ENCODE peak calls at places on chromosomes 16 and 17, in ten cellular contexts. G is stomach, F is HCT116, Q is endothelial cell of umbilical vein, M is heart left ventricle, I is sigmoid colon, T is breast epithelium, Y is body of pancreas, J is IMR-90, L is tibial nerve. B is an unnamed sample. For H3K36me3 and H3K4me1, the result is how much of the 10 kb centered on the place peaks cover.

GRCh38 chr17:3916825-3917224 is 560 bp upstream of the P2RX1 start:
- DNase-seq in T (no peak), G (no peak), L (no peak), Y (no peak), J (no peak), I (no peak), Q (no peak), M (no peak), F (no peak), B (no peak)

GRCh38 chr16:89096768-89097527 is 3.3 kb downstream of the ACSF3 start:
- DNase-seq in F (no peak), L (no peak), Q (no peak), I (no peak), M (no peak), J (peak), Y (no peak), T (no peak), G (no peak), B (no peak)

GRCh38 chr17:43665038-43665386 is 3.3 kb upstream of the MEOX1 start:
- DNase-seq in J (no peak), F (no peak), L (no peak), Y (no peak), I (no peak), M (peak), T (no peak), G (no peak), Q (no peak), B (no peak)

GRCh38 chr17:38728290-38728831 is 1.8 kb upstream of the CISD3 start:
- DNase-seq in G (no peak), M (no peak), T (no peak), F (no peak), I (no peak), Y (no peak), L (no peak), J (no peak), Q (no peak), B (no peak)

GRCh38 chr16:28257256-28257655 is 35.1 kb upstream of the SBK1 start:
- DNase-seq in Q (no peak), T (no peak), G (no peak), J (no peak), Y (no peak), I (no peak), F (no peak), M (no peak), L (no peak), B (no peak)

GRCh38 chr16:46748775-46749705 is 896 bp upstream of the MYLK3 start:
- DNase-seq in M (peak), T (no peak), F (no peak), J (no peak), I (peak), Q (no peak), L (no peak), G (no peak), Y (no peak), B (no peak)

GRCh38 chr16:84795338-84796053 is 24.3 kb upstream of the CRISPLD2 start:
- DNase-seq in I (peak), Q (peak), G (peak), L (peak), M (peak), F (no peak), J (peak), T (no peak), Y (peak), B (no peak)

GRCh38 chr17:50638851-50639767 is 4.4 kb downstream of the ABCC3 start:
- DNase-seq in M (peak), F (peak), G (peak), Y (peak), T (peak), J (peak), L (peak), I (peak), Q (peak), B (peak)

GRCh38 chr17:79515646-79516604 is 94.9 kb downstream of the RBFOX3 start:
- DNase-seq in T (no peak), Y (no peak), Q (no peak), F (no peak), L (no peak), G (no peak), M (no peak), I (no peak), J (peak), B (no peak)

GRCh38 chr17:39231587-39232551 is 6.1 kb upstream of the STAC2 start:
- DNase-seq in J (peak), G (peak), Y (peak), L (no peak), I (peak), T (no peak), Q (peak), F (no peak), M (no peak), B (no peak)

GRCh38 chr17:39173539-39174274 is 7.7 kb upstream of the ARL5C start:
- DNase-seq in T (no peak), Y (no peak), I (no peak), F (no peak), Q (no peak), G (no peak), L (no peak), J (no peak), M (no peak), B (no peak)

GRCh38 chr16:10926867-10927266 is 15.4 kb downstream of the DEXI start:
- DNase-seq in F (no peak), Y (no peak), J (no peak), T (no peak), L (no peak), I (no peak), G (no peak), M (no peak), Q (no peak), B (no peak)

GRCh38 chr16:10929853-10930754 is 12.2 kb downstream of the DEXI start:
- DNase-seq in T (no peak), L (no peak), F (no peak), Y (no peak), Q (no peak), M (no peak), I (no peak), G (no peak), J (no peak), B (no peak)

GRCh38 chr16:10930755-10931093 is 11.5 kb downstream of the DEXI start:
- DNase-seq in Q (no peak), G (no peak), T (no peak), Y (no peak), M (no peak), L (no peak), J (no peak), F (no peak), I (no peak), B (no peak)

GRCh38 chr16:10926094-10926493 is 16.2 kb downstream of the DEXI start:
- DNase-seq in I (no peak), Q (no peak), L (no peak), G (no peak), F (no peak), M (no peak), T (no peak), Y (no peak), J (no peak), B (no peak)

GRCh38 chr16:10927497-10928112 is 14.7 kb downstream of the DEXI start:
- DNase-seq in F (no peak), Y (no peak), J (no peak), T (no peak), M (no peak), I (no peak), L (no peak), Q (no peak), G (no peak), B (no peak)
- H3K36me3 ChIP-seq in F (under half), Y (under half), J (under half), T (under half), M (half or more), I (half or more), L (half or more), Q (under half), G (under half), B (half or more)

GRCh38 chr16:9297437-9298113 is 206.1 kb downstream of the HAPSTR1 start:
- DNase-seq in M (peak), J (no peak), I (peak), G (peak), Y (no peak), T (no peak), L (no peak), Q (peak), F (peak), B (no peak)

GRCh38 chr16:9300252-9300651 is 208.8 kb downstream of the HAPSTR1 start:
- DNase-seq in J (no peak), T (no peak), Q (no peak), L (no peak), I (no peak), F (no peak), Y (no peak), G (no peak), M (no peak), B (no peak)

GRCh38 chr16:9302102-9302501 is 210.7 kb downstream of the HAPSTR1 start:
- DNase-seq in L (no peak), Q (no peak), M (no peak), F (no peak), T (no peak), G (no peak), I (no peak), J (no peak), Y (peak), B (no peak)

DNA sequence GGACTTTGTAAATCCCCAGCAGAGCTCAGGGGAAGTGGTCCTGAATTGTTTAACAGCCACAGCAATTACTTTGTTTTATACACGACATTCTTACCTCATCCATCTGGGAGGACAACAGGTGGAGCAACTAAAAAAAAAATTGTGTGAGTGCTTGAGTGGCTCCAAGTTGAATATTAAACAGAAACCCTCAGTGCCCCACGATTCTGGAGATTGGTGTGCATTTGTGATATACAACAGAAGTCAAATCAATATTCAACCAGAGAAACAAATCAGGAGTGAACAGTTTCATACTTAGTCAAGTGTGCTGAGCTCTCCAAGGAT is 204.8 kb downstream of the HAPSTR1 start:
- DNase-seq in G (no peak), J (no peak), Q (no peak), F (no peak), M (no peak), Y (peak), I (no peak), L (no peak), T (no peak), B (no peak)
- TF ChIP-seq POLR2A in G (no peak), J (no peak), Q (no peak), F (no peak), M (no peak), Y (peak), I (no peak), L (no peak), T (no peak), B (no peak)

GRCh38 chr17:14318109-14318905 is 17.4 kb downstream of the HS3ST3B1 start:
- DNase-seq in Q (no peak), L (no peak), M (no peak), I (no peak), G (no peak), Y (no peak), J (no peak), T (no peak), F (no peak), B (no peak)
- H3K4me1 ChIP-seq in Q (under half), L (under half), M (under half), I (under half), G (under half), Y (under half), J (under half), T (under half), F (under half), B (under half)

GRCh38 chr16:8342276-8342675 is 248.0 kb downstream of the TMEM114 start:
- DNase-seq in I (no peak), Y (peak), F (no peak), Q (no peak), J (no peak), G (no peak), L (no peak), M (no peak), T (no peak), B (no peak)
- H3K36me3 ChIP-seq in I (under half), Y (under half), F (under half), Q (under half), J (under half), G (under half), L (under half), M (under half), T (under half), B (under half)

GRCh38 chr17:12301551-12301950 is 280.9 kb downstream of the MAP2K4 start:
- DNase-seq in I (no peak), Y (no peak), F (no peak), L (no peak), Q (no peak), J (no peak), T (no peak), G (no peak), M (no peak), B (no peak)

DNA sequence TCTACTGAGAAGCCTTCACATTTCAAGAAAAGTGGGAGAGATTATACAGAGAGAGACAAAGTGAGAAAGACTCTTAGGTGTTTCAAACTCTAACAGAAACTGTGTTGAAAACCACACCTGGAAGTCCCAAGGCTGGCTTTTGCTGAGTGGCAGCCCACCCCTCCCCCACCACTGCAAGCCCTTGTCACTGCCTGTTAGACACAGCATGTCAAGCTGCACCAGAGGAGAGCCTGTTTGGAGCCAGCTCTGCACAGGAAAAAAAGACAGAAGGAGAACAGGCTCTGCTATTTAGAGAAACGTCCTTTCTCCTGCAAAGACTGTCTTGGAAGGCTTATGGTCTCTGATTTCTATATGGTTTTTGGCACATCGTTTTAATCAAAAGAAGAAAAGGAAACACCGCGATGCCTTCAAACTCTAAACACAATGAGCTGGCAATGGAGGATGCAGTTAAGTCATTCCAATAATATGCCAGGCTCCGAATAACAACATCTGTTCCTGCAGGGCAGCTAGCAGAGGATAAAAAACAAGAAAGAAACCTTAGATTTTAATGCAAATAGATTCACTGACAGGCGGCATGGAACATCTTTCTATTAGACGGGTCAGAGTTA is 275.5 kb downstream of the MAP2K4 start:
- DNase-seq in L (no peak), J (peak), G (no peak), F (no peak), T (no peak), Q (peak), Y (no peak), I (no peak), M (peak), B (no peak)
- TF ChIP-seq POLR2A in L (no peak), J (no peak), G (no peak), F (no peak), T (no peak), Q (no peak), Y (no peak), I (no peak), M (no peak), B (no peak)

DNA sequence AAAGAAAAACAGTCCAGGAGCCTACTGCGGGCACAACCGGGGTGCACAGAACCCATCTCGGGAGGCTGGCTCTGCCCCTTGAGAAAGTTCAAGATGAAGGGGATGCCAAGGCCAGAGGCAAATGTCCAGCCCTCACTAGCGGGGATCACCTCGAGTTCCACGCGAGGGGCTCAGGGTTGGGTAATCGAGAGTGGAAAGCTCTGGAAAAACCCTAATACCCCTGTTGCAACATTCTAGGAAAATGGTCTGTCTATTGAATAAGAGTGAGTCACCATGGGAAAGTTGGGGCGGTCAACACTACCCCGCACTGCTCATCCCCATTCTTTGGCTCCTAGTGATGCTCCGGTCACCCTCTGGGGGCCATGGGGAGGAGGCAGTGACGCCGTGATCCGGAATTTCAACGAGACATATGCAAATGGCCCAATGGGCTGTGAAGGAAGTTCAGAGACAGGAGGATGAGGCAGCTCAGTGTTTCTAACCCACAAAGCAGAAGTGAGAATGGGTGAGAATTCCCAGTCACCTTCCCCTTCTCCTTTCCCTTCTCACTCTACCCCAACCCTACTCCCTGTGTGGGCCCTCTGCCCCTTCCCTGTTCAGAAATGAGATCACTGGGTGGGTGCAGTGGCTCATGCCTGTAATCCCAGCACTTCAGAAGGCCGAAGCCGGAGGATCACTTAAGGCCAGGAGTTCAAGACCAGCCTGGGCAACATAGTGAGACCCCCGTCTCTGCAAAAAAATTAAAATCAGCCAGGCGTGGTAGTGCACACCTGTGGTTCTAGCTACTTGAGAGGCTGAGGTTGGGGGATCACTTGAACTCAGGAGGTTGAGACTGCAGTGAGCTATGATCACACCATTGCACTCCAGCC is 22.4 kb downstream of the SOCS3 start:
- DNase-seq in J (peak), I (peak), M (no peak), T (no peak), Q (no peak), L (no peak), F (no peak), G (no peak), Y (peak), B (no peak)
- H3K4me1 ChIP-seq in J (under half), I (under half), M (under half), T (under half), Q (under half), L (under half), F (half or more), G (under half), Y (under half), B (under half)

DNA sequence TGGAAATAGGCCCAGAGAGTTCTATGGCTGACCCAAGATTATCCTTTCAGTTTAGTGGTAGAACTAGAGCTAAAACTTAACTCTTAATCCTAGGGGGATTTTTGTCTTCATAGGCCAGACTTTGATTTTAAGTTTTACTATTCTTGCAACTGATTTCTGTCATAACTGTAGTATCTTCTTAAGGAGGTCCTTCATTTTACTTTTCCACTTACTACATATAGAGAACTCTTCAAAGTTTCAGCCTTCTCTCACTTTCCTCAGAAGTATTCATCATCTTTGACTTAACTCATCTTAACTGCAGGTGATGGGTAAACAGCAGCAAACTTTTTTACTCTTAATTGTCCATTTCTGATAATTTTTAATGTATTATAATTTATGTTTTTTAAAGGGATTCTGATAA is 23.4 kb downstream of the RBBP6 start:
- DNase-seq in L (no peak), G (no peak), Q (no peak), I (no peak), Y (no peak), J (no peak), T (no peak), M (no peak), F (no peak), B (no peak)
- H3K36me3 ChIP-seq in L (half or more), G (under half), Q (under half), I (half or more), Y (under half), J (under half), T (under half), M (half or more), F (under half), B (under half)

GRCh38 chr17:31411707-31412285 is 20.3 kb downstream of the RAB11FIP4 start:
- DNase-seq in Q (no peak), I (peak), Y (no peak), G (no peak), F (no peak), L (no peak), J (no peak), M (no peak), T (no peak), B (no peak)
- TF ChIP-seq POLR2A in Q (no peak), I (no peak), Y (no peak), G (no peak), F (no peak), L (no peak), J (no peak), M (no peak), T (no peak), B (no peak)

DNA sequence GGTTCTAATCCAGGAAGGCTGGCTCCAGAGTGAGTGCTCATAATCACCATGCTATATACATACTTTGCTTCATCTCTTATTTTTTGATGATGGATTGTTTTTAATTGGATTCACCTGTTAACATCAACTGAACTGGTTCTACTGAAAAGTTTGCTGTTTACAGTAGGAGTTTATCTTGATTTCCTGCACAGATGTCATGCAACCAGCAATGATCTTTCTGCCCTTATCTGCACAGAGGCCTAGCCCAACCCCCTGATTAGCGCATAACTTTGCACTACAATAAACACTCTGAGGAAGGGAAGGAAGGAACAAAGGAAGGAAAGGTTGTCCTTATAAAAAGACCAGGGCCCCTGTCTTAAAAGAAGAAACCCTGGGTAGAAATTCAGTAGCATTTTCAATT is 152.9 kb downstream of the RGS9 start:
- DNase-seq in Q (peak), T (no peak), F (no peak), I (no peak), L (no peak), G (no peak), M (no peak), J (no peak), Y (no peak), B (no peak)
- H3K4me1 ChIP-seq in Q (under half), T (under half), F (under half), I (under half), L (under half), G (under half), M (under half), J (under half), Y (under half), B (under half)

DNA sequence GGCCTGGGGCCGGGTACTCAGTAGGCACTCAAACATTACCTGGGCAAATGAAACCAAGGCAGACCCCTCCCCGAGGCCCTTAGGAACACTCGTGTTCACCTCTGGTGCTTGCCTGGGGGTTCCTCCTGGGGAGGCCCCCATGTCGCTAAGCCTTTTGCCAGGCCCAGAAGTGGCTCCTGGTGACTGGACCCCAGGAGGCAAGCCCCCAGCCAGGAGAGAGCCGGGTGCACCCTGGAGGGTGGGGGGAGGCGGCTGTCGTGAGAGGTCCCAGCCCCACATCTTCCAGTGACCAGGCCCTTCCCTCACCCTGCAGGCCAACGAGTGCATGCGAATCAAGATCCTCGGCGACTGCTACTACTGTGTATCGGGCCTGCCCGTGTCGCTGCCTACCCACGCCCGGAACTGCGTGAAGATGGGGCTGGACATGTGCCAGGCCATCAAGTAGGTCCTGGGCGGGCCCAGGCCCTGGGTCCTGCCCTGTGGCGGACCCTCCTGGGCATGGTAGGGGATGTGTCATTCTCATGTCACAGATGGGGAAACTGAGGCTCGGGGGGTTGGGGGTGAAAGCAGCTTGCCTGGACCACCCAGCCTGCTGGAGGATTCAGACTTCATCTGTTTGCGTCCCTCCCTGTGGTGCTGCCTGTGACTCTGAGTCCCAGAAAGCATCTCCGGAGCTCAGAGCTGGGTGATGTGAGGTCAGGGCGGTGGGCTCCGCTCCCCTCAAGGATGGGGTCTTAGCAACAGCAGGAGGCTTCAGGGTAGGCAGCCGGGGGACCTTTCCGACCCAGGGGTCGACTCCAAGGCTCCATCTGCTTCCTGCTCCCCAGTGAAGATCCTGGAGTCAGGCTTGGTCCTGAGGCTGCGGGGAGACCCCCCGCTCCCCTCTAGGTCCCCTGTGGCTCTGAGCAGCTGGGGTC is 32.5 kb downstream of the ADCY7 start:
- DNase-seq in F (no peak), M (no peak), L (no peak), Q (no peak), G (no peak), Y (no peak), J (no peak), I (peak), T (peak), B (no peak)
- H3K36me3 ChIP-seq in F (under half), M (half or more), L (under half), Q (under half), G (under half), Y (under half), J (under half), I (under half), T (under half), B (under half)